ENCODE peak calls at places on chromosomes 11 and 22, in five cellular contexts. R, V, Q, T and H are unnamed samples.

GRCh38 chr22:41874090-41874489 is 40.8 kb downstream of the SHISA8 start:
- DNase-seq in R (no peak), V (no peak), Q (no peak), T (no peak), H (no peak)

GRCh38 chr11:19861171-19861570 is 148.5 kb downstream of the NAV2 start:
- DNase-seq in R (no peak), V (no peak), Q (peak; percentile 7), T (no peak), H (no peak)

GRCh38 chr11:94525933-94526332 is 13.7 kb downstream of the C11orf97 start:
- DNase-seq in R (peak; percentile 79), V (peak; percentile 82), Q (peak; percentile 81), T (peak; percentile 66), H (no peak)

GRCh38 chr11:47711225-47711624 is 3.9 kb downstream of the AGBL2 start:
- DNase-seq in R (no peak), V (no peak), Q (no peak), T (no peak), H (no peak)

GRCh38 chr11:5591613-5592012 is 4.8 kb upstream of the TRIM6 start:
- DNase-seq in R (no peak), V (no peak), Q (no peak), T (no peak), H (no peak)

GRCh38 chr11:70699294-70700221 is 301.2 kb downstream of the CTTN start:
- DNase-seq in R (no peak), V (no peak), Q (no peak), T (no peak), H (no peak)

GRCh38 chr22:21629262-21630149 is at the start of gene YDJC:
- DNase-seq in R (peak; percentile 98), V (peak; percentile 94), Q (peak; percentile 97), T (peak; percentile 93), H (peak; percentile 90)

GRCh38 chr11:104892723-104893511 is 5.3 kb downstream of the CASP12 start:
- DNase-seq in R (no peak), V (no peak), Q (no peak), T (no peak), H (no peak)

GRCh38 chr11:81987829-81988472 is 745.7 kb downstream of the FAM181B start:
- DNase-seq in R (no peak), V (no peak), Q (peak; percentile 44), T (no peak), H (no peak)

GRCh38 chr11:122933434-122933833 is 48.2 kb downstream of the BSX start:
- DNase-seq in R (no peak), V (no peak), Q (peak; percentile 53), T (no peak), H (no peak)

GRCh38 chr22:20572132-20572802 is 64.9 kb downstream of the MED15 start:
- DNase-seq in R (no peak), V (no peak), Q (no peak), T (no peak), H (no peak)

GRCh38 chr11:132588366-132588765 is 943.9 kb downstream of the OPCML start:
- DNase-seq in R (no peak), V (no peak), Q (peak; percentile 55), T (no peak), H (no peak)

GRCh38 chr11:74330065-74330858 is 18.8 kb upstream of the P4HA3 start:
- DNase-seq in R (no peak), V (no peak), Q (peak; percentile 83), T (no peak), H (no peak)

GRCh38 chr11:96055706-96056387 is 131.9 kb upstream of the MTMR2 start:
- DNase-seq in R (no peak), V (no peak), Q (peak; percentile 71), T (no peak), H (no peak)

GRCh38 chr22:46433318-46433717 is 97.8 kb downstream of the TRMU start:
- DNase-seq in R (peak; percentile 57), V (no peak), Q (no peak), T (no peak), H (no peak)

GRCh38 chr11:12220305-12220704 is 109.9 kb downstream of the MICAL2 start:
- DNase-seq in R (no peak), V (peak; percentile 94), Q (no peak), T (peak; percentile 73), H (no peak)

GRCh38 chr11:94602430-94603372 is 35.5 kb downstream of the PIWIL4 start:
- DNase-seq in R (peak; percentile 87), V (peak; percentile 78), Q (peak; percentile 97), T (peak; percentile 55), H (no peak)

GRCh38 chr11:1557904-1558831 is 13.9 kb downstream of the DUSP8 start:
- DNase-seq in R (no peak), V (peak; percentile 93), Q (peak; percentile 91), T (peak; percentile 35), H (peak; percentile 90)

GRCh38 chr11:116871248-116871647 is 33.8 kb upstream of the APOA1 start:
- DNase-seq in R (no peak), V (no peak), Q (peak; percentile 95), T (no peak), H (no peak)

GRCh38 chr22:19889951-19890350 is 35.3 kb upstream of the GNB1L start:
- DNase-seq in R (no peak), V (no peak), Q (no peak), T (no peak), H (no peak)

GRCh38 chr22:37562049-37562784 is 1.9 kb downstream of the CDC42EP1 start:
- DNase-seq in R (no peak), V (no peak), Q (no peak), T (no peak), H (no peak)

GRCh38 chr11:15911377-15912044 is 444.8 kb downstream of the SOX6 start:
- DNase-seq in R (no peak), V (no peak), Q (no peak), T (no peak), H (no peak)

GRCh38 chr11:15910761-15911160 is 445.6 kb downstream of the SOX6 start:
- DNase-seq in R (no peak), V (no peak), Q (no peak), T (no peak), H (no peak)

GRCh38 chr11:15912291-15912690 is 444.1 kb downstream of the SOX6 start:
- DNase-seq in R (no peak), V (no peak), Q (no peak), T (no peak), H (no peak)

GRCh38 chr11:15912825-15913224 is 443.5 kb downstream of the SOX6 start:
- DNase-seq in R (no peak), V (no peak), Q (no peak), T (no peak), H (no peak)

DNA sequence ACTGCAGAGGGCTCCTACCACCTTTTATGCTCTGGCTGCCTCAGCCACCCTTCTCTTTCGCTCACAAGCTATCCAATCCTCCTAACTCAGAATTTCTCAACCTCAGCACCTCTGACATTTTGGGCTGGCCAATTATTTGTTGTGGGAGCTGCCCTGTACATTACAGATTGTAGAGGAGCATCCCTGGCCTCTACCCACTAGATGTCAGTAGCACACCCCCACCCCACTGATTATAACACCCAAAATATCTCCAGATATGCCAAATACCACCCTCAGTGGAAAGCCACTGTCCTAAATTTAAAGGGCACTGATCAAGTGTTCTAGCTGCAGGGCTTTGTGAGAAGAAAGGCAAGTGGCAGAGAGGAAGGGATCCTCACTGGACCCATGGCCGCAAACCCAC is 443.1 kb downstream of the SOX6 start:
- DNase-seq in R (peak; percentile 2), V (no peak), Q (no peak), T (no peak), H (no peak)
- H3K27ac ChIP-seq in R (no peak overlapping the region), V (no peak overlapping the region), Q (no peak overlapping the region), T (no peak overlapping the region), H (peak overlapping the region; percentile 85)

DNA sequence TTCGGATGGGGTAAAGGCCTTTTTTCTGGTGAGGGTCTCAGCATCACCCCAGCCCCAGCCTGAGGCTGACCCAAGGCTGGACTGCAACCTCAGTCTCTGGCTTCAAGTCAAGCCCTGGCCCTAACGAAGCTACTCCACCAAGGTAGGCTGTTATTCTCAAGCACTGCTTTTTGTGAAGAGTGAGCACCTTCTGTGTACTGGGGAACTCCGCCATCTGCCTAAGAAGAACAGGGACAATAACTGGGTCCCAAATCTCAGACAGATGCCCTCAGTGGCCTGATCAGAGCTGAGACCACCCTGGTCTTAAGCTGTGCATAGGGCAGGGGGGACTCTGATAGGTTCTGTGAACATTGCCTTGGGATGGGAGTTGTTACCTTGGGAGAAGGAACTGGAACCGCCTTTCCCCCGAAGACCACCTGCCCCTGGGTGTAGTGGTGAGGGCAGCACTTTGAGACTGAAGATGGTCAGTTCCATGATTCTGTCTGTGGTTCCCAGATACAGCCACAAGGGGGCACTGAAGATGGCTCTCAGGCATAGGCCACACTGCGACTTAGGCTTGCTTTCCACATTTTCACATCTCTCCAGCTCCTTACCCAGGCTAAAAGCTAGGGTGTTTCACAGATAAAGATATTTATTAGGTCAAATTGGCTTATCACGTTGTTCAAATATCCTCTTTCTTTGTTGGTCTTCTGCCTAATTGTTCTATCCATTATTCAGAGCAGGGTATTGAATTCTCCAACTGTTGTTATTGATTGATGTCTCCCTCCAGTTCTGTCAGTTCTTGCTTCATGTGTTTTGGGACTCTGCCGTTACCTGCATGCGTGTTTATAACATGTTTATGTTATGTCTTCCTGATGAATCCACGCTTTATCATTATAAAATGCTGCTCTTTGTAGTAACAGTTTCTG is 11.8 kb upstream of the UVRAG start:
- DNase-seq in R (peak; percentile 92), V (peak; percentile 88), Q (peak; percentile 77), T (peak; percentile 62), H (no peak)
- H3K27ac ChIP-seq in R (no peak overlapping the region), V (no peak overlapping the region), Q (no peak overlapping the region), T (no peak overlapping the region), H (no peak overlapping the region)

GRCh38 chr11:44578279-44578678 is 12.8 kb downstream of the CD82 start:
- DNase-seq in R (no peak), V (no peak), Q (no peak), T (no peak), H (no peak)

GRCh38 chr11:44575962-44576361 is 10.5 kb downstream of the CD82 start:
- DNase-seq in R (no peak), V (no peak), Q (no peak), T (no peak), H (no peak)

GRCh38 chr11:44579172-44579804 is 13.8 kb downstream of the CD82 start:
- DNase-seq in R (no peak), V (no peak), Q (no peak), T (no peak), H (no peak)

GRCh38 chr11:44575288-44575672 is 9.8 kb downstream of the CD82 start:
- DNase-seq in R (no peak), V (no peak), Q (peak; percentile 81), T (no peak), H (no peak)

GRCh38 chr11:44577231-44577834 is 11.9 kb downstream of the CD82 start:
- DNase-seq in R (no peak), V (no peak), Q (no peak), T (peak; percentile 71), H (no peak)
- H3K27ac ChIP-seq in R (peak overlapping the region; percentile 46), V (no peak overlapping the region), Q (no peak overlapping the region), T (peak overlapping the region; percentile 38), H (no peak overlapping the region)

DNA sequence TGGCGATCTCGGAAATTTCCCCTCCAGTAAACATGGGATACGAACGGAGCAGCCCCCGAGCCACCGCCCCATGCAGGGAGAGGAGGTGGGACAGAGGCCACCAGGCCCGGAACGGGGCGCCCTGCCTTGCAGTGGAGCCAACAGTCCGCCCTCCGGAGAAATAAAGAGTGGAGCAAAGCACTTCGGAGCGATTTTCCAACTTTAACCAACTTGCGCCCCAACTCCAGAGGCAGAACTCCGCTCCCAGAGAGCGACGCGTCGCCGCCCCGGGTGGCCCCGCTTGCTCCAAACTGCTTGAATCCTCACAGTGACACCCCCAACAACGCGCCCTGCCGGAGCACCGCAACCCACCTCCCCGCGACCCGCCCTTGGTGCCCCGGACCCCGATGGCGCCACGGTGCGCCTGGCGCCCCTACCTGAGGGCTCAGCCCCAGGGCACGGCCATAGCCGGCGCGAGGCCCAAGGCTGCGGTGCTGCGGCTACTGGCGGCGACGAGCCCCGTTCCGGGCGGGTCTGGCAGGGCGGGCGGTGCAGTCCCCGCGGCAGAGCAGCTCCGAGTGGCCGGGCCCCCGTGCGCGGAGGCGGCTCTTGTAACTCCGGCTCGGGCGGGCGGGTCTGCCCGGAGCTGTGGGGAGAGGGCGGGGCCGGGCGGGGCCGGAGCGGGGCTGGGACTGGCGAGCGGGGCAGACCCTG is at the start of gene AHNAK:
- DNase-seq in R (peak; percentile 93), V (peak; percentile 94), Q (peak; percentile 90), T (peak; percentile 92), H (peak; percentile 92)
- H3K27ac ChIP-seq in R (peak within 1 kb of the TSS; percentile 87), V (peak within 1 kb of the TSS; percentile 96), Q (peak within 1 kb of the TSS; percentile 81), T (peak within 1 kb of the TSS; percentile 99), H (peak within 1 kb of the TSS; percentile 89)